ENCODE peak calls at places on chromosomes 12 and 14, in ten cellular contexts. One of them, this sample, is unnamed.
A peak's percentile ranks its signal among the peaks of the same experiment; 100 is the strongest.

GRCh38 chr14:73323889-73324535 is 86.7 kb downstream of the PAPLN start:
- DNase-seq in left ventricle myocardium inferior: no peak
- DNase-seq in right lobe of liver: no peak
- DNase-seq in suprapubic skin: no peak
- DNase-seq in neural progenitor cell: no peak
- DNase-seq in A549: no peak
- DNase-seq in ovary: no peak
- DNase-seq in gastrocnemius medialis: no peak
- DNase-seq in tibial artery: no peak
- DNase-seq in uterus: no peak
- DNase-seq in this sample: no peak

GRCh38 chr12:78489990-78490389 is 374.6 kb upstream of the SYT1 start:
- DNase-seq in right lobe of liver: no peak
- DNase-seq in A549: no peak
- DNase-seq in suprapubic skin: no peak
- DNase-seq in neural progenitor cell: no peak
- DNase-seq in left ventricle myocardium inferior: no peak
- DNase-seq in tibial artery: no peak
- DNase-seq in gastrocnemius medialis: no peak
- DNase-seq in uterus: no peak
- DNase-seq in ovary: no peak
- DNase-seq in this sample: no peak

GRCh38 chr12:14960548-14961465 is 594 bp downstream of the ARHGDIB start:
- DNase-seq in gastrocnemius medialis: no peak
- DNase-seq in A549: no peak
- DNase-seq in neural progenitor cell: no peak
- DNase-seq in left ventricle myocardium inferior: peak; percentile 55
- DNase-seq in ovary: no peak
- DNase-seq in uterus: no peak
- DNase-seq in suprapubic skin: no peak
- DNase-seq in right lobe of liver: no peak
- DNase-seq in tibial artery: peak; percentile 39
- DNase-seq in this sample: no peak

GRCh38 chr12:123050331-123050809 is 69.9 kb downstream of the ARL6IP4 start:
- DNase-seq in gastrocnemius medialis: peak; percentile 77
- DNase-seq in tibial artery: no peak
- DNase-seq in uterus: peak; percentile 62
- DNase-seq in A549: no peak
- DNase-seq in suprapubic skin: no peak
- DNase-seq in neural progenitor cell: no peak
- DNase-seq in right lobe of liver: peak; percentile 88
- DNase-seq in left ventricle myocardium inferior: peak; percentile 52
- DNase-seq in ovary: peak; percentile 42
- DNase-seq in this sample: peak; percentile 74

GRCh38 chr12:14910090-14910915 is 24.6 kb upstream of the MGP start:
- DNase-seq in left ventricle myocardium inferior: no peak
- DNase-seq in uterus: no peak
- DNase-seq in tibial artery: no peak
- DNase-seq in A549: no peak
- DNase-seq in neural progenitor cell: no peak
- DNase-seq in gastrocnemius medialis: no peak
- DNase-seq in suprapubic skin: no peak
- DNase-seq in ovary: no peak
- DNase-seq in right lobe of liver: no peak
- DNase-seq in this sample: no peak

GRCh38 chr12:1805441-1806081 is 14.8 kb upstream of the LRTM2 start:
- DNase-seq in suprapubic skin: peak; percentile 60
- DNase-seq in gastrocnemius medialis: peak; percentile 85
- DNase-seq in ovary: no peak
- DNase-seq in A549: no peak
- DNase-seq in neural progenitor cell: no peak
- DNase-seq in left ventricle myocardium inferior: peak; percentile 60
- DNase-seq in uterus: peak; percentile 14
- DNase-seq in tibial artery: no peak
- DNase-seq in right lobe of liver: no peak
- DNase-seq in this sample: no peak

GRCh38 chr12:67068773-67069450 is 200.2 kb upstream of the CAND1 start:
- DNase-seq in left ventricle myocardium inferior: no peak
- DNase-seq in gastrocnemius medialis: no peak
- DNase-seq in neural progenitor cell: peak; percentile 83
- DNase-seq in right lobe of liver: peak; percentile 44
- DNase-seq in uterus: peak; percentile 38
- DNase-seq in A549: peak; percentile 37
- DNase-seq in tibial artery: no peak
- DNase-seq in suprapubic skin: no peak
- DNase-seq in ovary: peak; percentile 36
- DNase-seq in this sample: no peak

GRCh38 chr14:55207832-55208231 is 16.4 kb upstream of the DLGAP5 start:
- DNase-seq in suprapubic skin: no peak
- DNase-seq in tibial artery: no peak
- DNase-seq in gastrocnemius medialis: no peak
- DNase-seq in right lobe of liver: no peak
- DNase-seq in A549: no peak
- DNase-seq in left ventricle myocardium inferior: no peak
- DNase-seq in neural progenitor cell: no peak
- DNase-seq in ovary: no peak
- DNase-seq in uterus: no peak
- DNase-seq in this sample: no peak

GRCh38 chr14:99589651-99590530 is 14.1 kb downstream of the CCDC85C start:
- DNase-seq in right lobe of liver: no peak
- DNase-seq in ovary: no peak
- DNase-seq in uterus: no peak
- DNase-seq in gastrocnemius medialis: no peak
- DNase-seq in tibial artery: no peak
- DNase-seq in suprapubic skin: no peak
- DNase-seq in A549: no peak
- DNase-seq in neural progenitor cell: no peak
- DNase-seq in left ventricle myocardium inferior: no peak
- DNase-seq in this sample: no peak

GRCh38 chr14:99587463-99588278 is 16.3 kb downstream of the CCDC85C start:
- DNase-seq in suprapubic skin: no peak
- DNase-seq in neural progenitor cell: no peak
- DNase-seq in uterus: no peak
- DNase-seq in right lobe of liver: no peak
- DNase-seq in A549: no peak
- DNase-seq in tibial artery: no peak
- DNase-seq in ovary: no peak
- DNase-seq in gastrocnemius medialis: no peak
- DNase-seq in left ventricle myocardium inferior: no peak
- DNase-seq in this sample: no peak

GRCh38 chr14:99586761-99587462 is 17.1 kb downstream of the CCDC85C start:
- DNase-seq in ovary: no peak
- DNase-seq in tibial artery: no peak
- DNase-seq in A549: no peak
- DNase-seq in suprapubic skin: no peak
- DNase-seq in gastrocnemius medialis: no peak
- DNase-seq in uterus: no peak
- DNase-seq in neural progenitor cell: no peak
- DNase-seq in right lobe of liver: no peak
- DNase-seq in left ventricle myocardium inferior: no peak
- DNase-seq in this sample: no peak

GRCh38 chr14:99590746-99591555 is 13.1 kb downstream of the CCDC85C start:
- DNase-seq in suprapubic skin: no peak
- DNase-seq in left ventricle myocardium inferior: no peak
- DNase-seq in uterus: peak; percentile 26
- DNase-seq in gastrocnemius medialis: no peak
- DNase-seq in tibial artery: no peak
- DNase-seq in ovary: no peak
- DNase-seq in neural progenitor cell: no peak
- DNase-seq in A549: no peak
- DNase-seq in right lobe of liver: no peak
- DNase-seq in this sample: no peak

GRCh38 chr14:99589031-99589441 is 15.0 kb downstream of the CCDC85C start:
- DNase-seq in A549: no peak
- DNase-seq in uterus: no peak
- DNase-seq in tibial artery: no peak
- DNase-seq in neural progenitor cell: no peak
- DNase-seq in gastrocnemius medialis: no peak
- DNase-seq in left ventricle myocardium inferior: no peak
- DNase-seq in ovary: no peak
- DNase-seq in suprapubic skin: no peak
- DNase-seq in right lobe of liver: no peak
- DNase-seq in this sample: no peak
- H3K4me3 ChIP-seq in A549: no peak overlapping the region
- H3K4me3 ChIP-seq in uterus: no peak overlapping the region
- H3K4me3 ChIP-seq in tibial artery: no peak overlapping the region
- H3K4me3 ChIP-seq in neural progenitor cell: no peak overlapping the region
- H3K4me3 ChIP-seq in gastrocnemius medialis: no peak overlapping the region
- H3K4me3 ChIP-seq in left ventricle myocardium inferior: no peak overlapping the region
- H3K4me3 ChIP-seq in ovary: no peak overlapping the region
- H3K4me3 ChIP-seq in suprapubic skin: no peak overlapping the region
- H3K4me3 ChIP-seq in right lobe of liver: no peak overlapping the region
- H3K4me3 ChIP-seq in this sample: no peak overlapping the region

GRCh38 chr12:11656550-11656949 is 7.1 kb downstream of the ETV6 start:
- DNase-seq in left ventricle myocardium inferior: no peak
- DNase-seq in uterus: no peak
- DNase-seq in neural progenitor cell: no peak
- DNase-seq in A549: no peak
- DNase-seq in tibial artery: no peak
- DNase-seq in right lobe of liver: no peak
- DNase-seq in suprapubic skin: no peak
- DNase-seq in ovary: no peak
- DNase-seq in gastrocnemius medialis: no peak
- DNase-seq in this sample: no peak

GRCh38 chr12:11651785-11652184 is 2.3 kb downstream of the ETV6 start:
- DNase-seq in suprapubic skin: no peak
- DNase-seq in neural progenitor cell: no peak
- DNase-seq in ovary: no peak
- DNase-seq in tibial artery: no peak
- DNase-seq in uterus: no peak
- DNase-seq in gastrocnemius medialis: no peak
- DNase-seq in A549: no peak
- DNase-seq in left ventricle myocardium inferior: no peak
- DNase-seq in right lobe of liver: no peak
- DNase-seq in this sample: no peak

GRCh38 chr12:11653215-11653753 is 3.8 kb downstream of the ETV6 start:
- DNase-seq in suprapubic skin: no peak
- DNase-seq in A549: no peak
- DNase-seq in ovary: no peak
- DNase-seq in right lobe of liver: no peak
- DNase-seq in uterus: no peak
- DNase-seq in tibial artery: no peak
- DNase-seq in neural progenitor cell: no peak
- DNase-seq in left ventricle myocardium inferior: no peak
- DNase-seq in gastrocnemius medialis: no peak
- DNase-seq in this sample: no peak

GRCh38 chr12:11652351-11653040 is 3.0 kb downstream of the ETV6 start:
- DNase-seq in A549: no peak
- DNase-seq in tibial artery: peak; percentile 54
- DNase-seq in gastrocnemius medialis: peak; percentile 28
- DNase-seq in left ventricle myocardium inferior: no peak
- DNase-seq in ovary: no peak
- DNase-seq in right lobe of liver: no peak
- DNase-seq in uterus: no peak
- DNase-seq in suprapubic skin: no peak
- DNase-seq in neural progenitor cell: peak; percentile 18
- DNase-seq in this sample: no peak

DNA sequence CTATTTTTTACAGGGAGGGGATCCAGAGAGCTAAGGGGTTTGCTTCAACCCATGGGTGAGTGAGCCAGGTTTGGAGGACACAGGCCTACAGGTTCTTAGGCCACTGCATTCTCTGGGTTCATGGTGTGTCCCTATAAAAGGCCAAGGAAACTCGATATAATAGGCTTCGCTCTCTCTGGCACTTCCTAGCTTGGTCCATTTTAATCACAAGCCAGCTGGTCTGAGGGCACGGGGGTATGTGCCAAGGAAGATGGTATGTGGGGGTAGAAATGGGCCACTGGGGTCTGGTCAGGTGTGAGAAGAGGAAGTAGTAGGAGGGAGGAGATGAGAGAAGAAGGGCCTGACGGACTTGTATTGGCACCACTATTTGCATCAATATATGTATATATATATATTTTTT is 4.9 kb downstream of the ETV6 start:
- DNase-seq in A549: no peak
- DNase-seq in ovary: no peak
- DNase-seq in left ventricle myocardium inferior: no peak
- DNase-seq in neural progenitor cell: no peak
- DNase-seq in right lobe of liver: no peak
- DNase-seq in uterus: no peak
- DNase-seq in tibial artery: no peak
- DNase-seq in gastrocnemius medialis: no peak
- DNase-seq in suprapubic skin: no peak
- DNase-seq in this sample: no peak
- H3K4me1 ChIP-seq in A549: peaks cover 29% of the 10 kb centered on the region
- H3K4me1 ChIP-seq in ovary: peaks cover 5% of the 10 kb centered on the region
- H3K4me1 ChIP-seq in left ventricle myocardium inferior: peaks cover 86% of the 10 kb centered on the region
- H3K4me1 ChIP-seq in neural progenitor cell: peaks cover 27% of the 10 kb centered on the region
- H3K4me1 ChIP-seq in right lobe of liver: no peaks in the 10 kb centered on the region
- H3K4me1 ChIP-seq in uterus: peaks cover 6% of the 10 kb centered on the region
- H3K4me1 ChIP-seq in tibial artery: peaks cover 67% of the 10 kb centered on the region
- H3K4me1 ChIP-seq in gastrocnemius medialis: peaks cover 53% of the 10 kb centered on the region
- H3K4me1 ChIP-seq in suprapubic skin: peaks cover 54% of the 10 kb centered on the region
- H3K4me1 ChIP-seq in this sample: peaks cover 16% of the 10 kb centered on the region

GRCh38 chr14:61596985-61597384 is 98.3 kb upstream of the HIF1A start:
- DNase-seq in neural progenitor cell: no peak
- DNase-seq in tibial artery: no peak
- DNase-seq in gastrocnemius medialis: no peak
- DNase-seq in A549: no peak
- DNase-seq in left ventricle myocardium inferior: no peak
- DNase-seq in ovary: no peak
- DNase-seq in uterus: no peak
- DNase-seq in right lobe of liver: no peak
- DNase-seq in suprapubic skin: no peak
- DNase-seq in this sample: no peak
- TF ChIP-seq CTCF in neural progenitor cell: no peak
- TF ChIP-seq CTCF in tibial artery: no peak
- TF ChIP-seq CTCF in gastrocnemius medialis: no peak
- TF ChIP-seq CTCF in A549: no peak
- TF ChIP-seq CTCF in left ventricle myocardium inferior: no peak
- TF ChIP-seq CTCF in ovary: no peak
- TF ChIP-seq CTCF in uterus: no peak
- TF ChIP-seq CTCF in right lobe of liver: no peak
- TF ChIP-seq CTCF in suprapubic skin: no peak
- TF ChIP-seq CTCF in this sample: no peak

DNA sequence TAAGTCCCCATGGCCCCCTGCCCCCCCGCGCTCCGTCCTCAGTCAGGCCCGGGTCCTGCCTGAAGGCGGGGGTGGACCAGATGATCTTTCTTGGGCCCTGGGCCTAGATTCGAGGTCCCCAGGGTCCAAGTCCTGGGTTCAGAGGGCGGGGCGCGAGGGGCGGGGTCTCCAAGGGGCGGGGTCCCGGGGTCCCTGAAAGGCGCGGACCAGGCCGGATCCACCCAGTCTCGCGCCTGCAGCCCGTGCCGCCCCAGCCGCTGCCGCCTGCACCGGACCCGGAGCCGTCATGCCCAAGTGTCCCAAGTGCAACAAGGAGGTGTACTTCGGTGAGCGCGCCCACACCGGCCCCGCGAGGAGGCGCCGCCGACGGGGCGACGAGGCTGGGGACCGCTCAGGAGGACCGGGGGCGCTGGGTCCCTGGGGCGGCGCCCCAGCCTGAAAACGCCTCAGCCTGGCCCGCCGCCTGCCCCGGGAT is 325 bp downstream of the CRIP1 start:
- DNase-seq in neural progenitor cell: peak; percentile 45
- DNase-seq in right lobe of liver: no peak
- DNase-seq in suprapubic skin: peak; percentile 94
- DNase-seq in tibial artery: peak; percentile 75
- DNase-seq in gastrocnemius medialis: no peak
- DNase-seq in uterus: peak; percentile 73
- DNase-seq in left ventricle myocardium inferior: peak; percentile 88
- DNase-seq in ovary: no peak
- DNase-seq in A549: no peak
- DNase-seq in this sample: peak; percentile 89
- H3K4me3 ChIP-seq in neural progenitor cell: peak overlapping the region; percentile 42
- H3K4me3 ChIP-seq in right lobe of liver: peak overlapping the region; percentile 14
- H3K4me3 ChIP-seq in suprapubic skin: peak overlapping the region; percentile 82
- H3K4me3 ChIP-seq in tibial artery: peak overlapping the region; percentile 65
- H3K4me3 ChIP-seq in gastrocnemius medialis: peak overlapping the region; percentile 49
- H3K4me3 ChIP-seq in uterus: peak overlapping the region; percentile 32
- H3K4me3 ChIP-seq in left ventricle myocardium inferior: peak overlapping the region; percentile 87
- H3K4me3 ChIP-seq in ovary: peak overlapping the region; percentile 33
- H3K4me3 ChIP-seq in A549: peak overlapping the region; percentile 59
- H3K4me3 ChIP-seq in this sample: peak overlapping the region; percentile 55

This sample was measured in ascending aorta.